ENCODE peak calls at places on chromosomes 6 and 20, in four cellular contexts. One of them, this sample, is unnamed.

GRCh38 chr20:48295966-48296421 is 510.7 kb upstream of the SULF2 start:
- DNase-seq in foreskin fibroblast: peak
- DNase-seq in esophagus squamous epithelium: no peak
- DNase-seq in retina: peak
- DNase-seq in this sample: peak

GRCh38 chr6:146017672-146018071 is 11.2 kb upstream of the GRM1 start:
- DNase-seq in foreskin fibroblast: peak
- DNase-seq in esophagus squamous epithelium: no peak
- DNase-seq in retina: no peak
- DNase-seq in this sample: no peak

GRCh38 chr6:107607109-107607508 is 117.2 kb downstream of the SOBP start:
- DNase-seq in foreskin fibroblast: no peak
- DNase-seq in esophagus squamous epithelium: no peak
- DNase-seq in retina: no peak
- DNase-seq in this sample: no peak

GRCh38 chr20:33719277-33719988 is 677 bp downstream of the PXMP4 start:
- DNase-seq in foreskin fibroblast: peak
- DNase-seq in esophagus squamous epithelium: no peak
- DNase-seq in retina: no peak
- DNase-seq in this sample: no peak

GRCh38 chr6:166361080-166361429 is 18.7 kb upstream of the SFT2D1 start:
- DNase-seq in foreskin fibroblast: no peak
- DNase-seq in esophagus squamous epithelium: no peak
- DNase-seq in retina: no peak
- DNase-seq in this sample: no peak

GRCh38 chr20:63980317-63980805 is 571 bp upstream of the PRPF6 start:
- DNase-seq in foreskin fibroblast: peak
- DNase-seq in esophagus squamous epithelium: no peak
- DNase-seq in retina: no peak
- DNase-seq in this sample: no peak

GRCh38 chr6:47135772-47136171 is 93.6 kb upstream of the ADGRF1 start:
- DNase-seq in foreskin fibroblast: peak
- DNase-seq in esophagus squamous epithelium: no peak
- DNase-seq in retina: no peak
- DNase-seq in this sample: peak

GRCh38 chr6:104357928-104358327 is 501.8 kb downstream of the HACE1 start:
- DNase-seq in foreskin fibroblast: no peak
- DNase-seq in esophagus squamous epithelium: no peak
- DNase-seq in retina: no peak
- DNase-seq in this sample: no peak

GRCh38 chr6:75402296-75402695 is 91.3 kb downstream of the FILIP1 start:
- DNase-seq in foreskin fibroblast: peak
- DNase-seq in esophagus squamous epithelium: no peak
- DNase-seq in retina: no peak
- DNase-seq in this sample: peak

GRCh38 chr20:50335105-50335504 is 144.5 kb downstream of the CEBPB start:
- DNase-seq in foreskin fibroblast: no peak
- DNase-seq in esophagus squamous epithelium: no peak
- DNase-seq in retina: peak
- DNase-seq in this sample: no peak

GRCh38 chr6:35719407-35719829 is 17.4 kb upstream of the ARMC12 start:
- DNase-seq in foreskin fibroblast: no peak
- DNase-seq in esophagus squamous epithelium: no peak
- DNase-seq in retina: no peak
- DNase-seq in this sample: no peak

GRCh38 chr20:63787302-63787701 is 43.8 kb downstream of the ZBTB46 start:
- DNase-seq in foreskin fibroblast: no peak
- DNase-seq in esophagus squamous epithelium: no peak
- DNase-seq in retina: no peak
- DNase-seq in this sample: no peak

GRCh38 chr6:75632247-75632646 is 30.6 kb downstream of the SENP6 start:
- DNase-seq in foreskin fibroblast: no peak
- DNase-seq in esophagus squamous epithelium: no peak
- DNase-seq in retina: no peak
- DNase-seq in this sample: no peak

GRCh38 chr6:117441824-117442264 is 16.1 kb upstream of the ROS1 start:
- DNase-seq in foreskin fibroblast: peak
- DNase-seq in esophagus squamous epithelium: no peak
- DNase-seq in retina: no peak
- DNase-seq in this sample: no peak